ENCODE peak calls at places on chromosomes 1 and 21, in five cellular contexts. W, Q, X, C and A are unnamed samples.

GRCh38 chr1:76572229-76572628 is 295.1 kb upstream of the ST6GALNAC5 start:
- DNase-seq in C (no peak), Q (no peak), W (no peak), X (no peak), A (no peak)

GRCh38 chr1:15246960-15247614 is at the start of gene FHAD1:
- DNase-seq in X (no peak), W (peak; percentile 57), C (peak; percentile 54), Q (no peak), A (no peak)

GRCh38 chr1:3333903-3334302 is 120.6 kb upstream of the ARHGEF16 start:
- DNase-seq in C (no peak), W (no peak), X (no peak), Q (no peak), A (no peak)

GRCh38 chr1:244353572-244354091 is 98.1 kb downstream of the ADSS2 start:
- DNase-seq in C (peak; percentile 99), Q (peak; percentile 69), X (peak; percentile 63), W (peak; percentile 77), A (peak; percentile 76)

GRCh38 chr1:18746981-18747380 is 112.5 kb downstream of the TAS1R2 start:
- DNase-seq in W (no peak), Q (no peak), X (no peak), C (no peak), A (no peak)

GRCh38 chr1:77044133-77044849 is 174.9 kb downstream of the PIGK start:
- DNase-seq in W (no peak), Q (no peak), C (peak; percentile 48), X (no peak), A (no peak)

GRCh38 chr1:118785246-118785645 is 202.9 kb downstream of the TBX15 start:
- DNase-seq in W (no peak), C (peak; percentile 46), X (no peak), Q (peak; percentile 53), A (no peak)

GRCh38 chr1:101356013-101356412 is 119.2 kb downstream of the S1PR1 start:
- DNase-seq in W (no peak), X (no peak), C (no peak), Q (no peak), A (no peak)

GRCh38 chr1:59673575-59674467 is 140.9 kb upstream of the HOOK1 start:
- DNase-seq in C (no peak), W (no peak), Q (no peak), X (no peak), A (no peak)

GRCh38 chr1:68384321-68384813 is 65.4 kb downstream of the RPE65 start:
- DNase-seq in W (peak; percentile 99), X (no peak), C (peak; percentile 100), Q (no peak), A (peak; percentile 97)

GRCh38 chr1:201582261-201582951 is 43.5 kb downstream of the NAV1 start:
- DNase-seq in C (peak; percentile 84), X (no peak), W (no peak), Q (no peak), A (no peak)

GRCh38 chr21:36466061-36466511 is 13.8 kb downstream of the CLDN14 start:
- DNase-seq in W (no peak), X (no peak), C (peak; percentile 15), Q (no peak), A (no peak)

GRCh38 chr1:205488074-205488723 is 16.3 kb upstream of the CDK18 start:
- DNase-seq in W (peak; percentile 44), Q (no peak), X (no peak), C (peak; percentile 55), A (peak; percentile 12)

GRCh38 chr1:58925247-58925646 is 141.4 kb upstream of the JUN start:
- DNase-seq in Q (no peak), C (no peak), X (no peak), W (no peak), A (no peak)

GRCh38 chr1:237386362-237387143 is 344.6 kb downstream of the RYR2 start:
- DNase-seq in W (peak; percentile 7), X (no peak), C (peak; percentile 43), Q (no peak), A (no peak)
- TF ChIP-seq CTCF in W (peak; percentile 67), X (peak; percentile 73), C (peak; percentile 68), Q (peak; percentile 32), A (peak; percentile 60)

GRCh38 chr1:66760506-66760905 is 8.2 kb downstream of the DYNLT5 start:
- DNase-seq in W (no peak), Q (no peak), X (no peak), C (no peak), A (no peak)

GRCh38 chr1:66761273-66761672 is 9.0 kb downstream of the DYNLT5 start:
- DNase-seq in Q (no peak), C (peak; percentile 62), W (no peak), X (no peak), A (no peak)

GRCh38 chr1:66752671-66753371 is 562 bp downstream of the DYNLT5 start:
- DNase-seq in X (no peak), W (no peak), Q (no peak), C (no peak), A (no peak)

GRCh38 chr1:66757740-66758139 is 5.5 kb downstream of the DYNLT5 start:
- DNase-seq in C (no peak), X (no peak), W (no peak), Q (no peak), A (no peak)

GRCh38 chr1:66758247-66758755 is 6.0 kb downstream of the DYNLT5 start:
- DNase-seq in W (no peak), X (no peak), C (peak; percentile 14), Q (no peak), A (no peak)
- TF ChIP-seq CTCF in W (no peak), X (no peak), C (no peak), Q (no peak), A (no peak)

GRCh38 chr1:50923564-50923963 is 36.5 kb downstream of the FAF1 start:
- DNase-seq in C (no peak), W (no peak), Q (no peak), X (no peak), A (no peak)

GRCh38 chr1:50930193-50930592 is 29.9 kb downstream of the FAF1 start:
- DNase-seq in Q (no peak), C (no peak), W (no peak), X (no peak), A (no peak)

GRCh38 chr1:50934838-50935237 is 25.2 kb downstream of the FAF1 start:
- DNase-seq in X (no peak), Q (no peak), W (no peak), C (no peak), A (no peak)

GRCh38 chr1:50930965-50931737 is 28.9 kb downstream of the FAF1 start:
- DNase-seq in W (no peak), Q (no peak), X (no peak), C (peak; percentile 14), A (no peak)

DNA sequence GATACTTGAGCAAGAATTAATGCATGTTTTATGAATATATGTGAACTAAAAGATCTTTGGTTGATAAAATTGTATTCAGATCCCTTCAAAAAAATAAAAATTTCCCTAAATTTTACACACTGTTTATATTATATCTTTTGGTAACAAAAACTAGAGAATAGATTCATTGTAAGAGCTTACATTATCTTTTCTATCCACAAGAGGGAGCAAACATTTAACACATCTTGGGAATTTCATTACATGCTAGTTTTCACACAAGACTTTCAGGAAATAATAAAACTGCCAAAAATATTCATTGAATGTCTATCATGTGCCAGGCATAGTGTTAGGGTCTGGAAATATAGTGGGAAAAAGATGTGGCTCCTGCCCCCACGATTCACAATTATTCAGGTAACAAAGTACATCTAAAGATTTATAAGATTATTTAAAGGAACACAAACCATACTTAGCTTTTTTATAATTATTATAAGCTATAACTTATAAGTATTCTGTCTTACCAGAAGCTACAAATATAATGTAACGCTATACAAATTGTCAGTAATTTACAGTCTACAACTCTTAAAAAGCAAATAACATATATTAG is 30.6 kb downstream of the FAF1 start:
- DNase-seq in Q (no peak), W (peak; percentile 16), C (peak; percentile 63), X (no peak), A (peak; percentile 12)
- TF ChIP-seq CTCF in Q (peak; percentile 59), W (peak; percentile 69), C (peak; percentile 51), X (peak; percentile 62), A (peak; percentile 42)

GRCh38 chr1:29044010-29044409 is 79.7 kb downstream of the TMEM200B start:
- DNase-seq in Q (no peak), C (no peak), W (no peak), X (no peak), A (no peak)

GRCh38 chr1:29050141-29050540 is 73.6 kb downstream of the TMEM200B start:
- DNase-seq in C (no peak), X (no peak), W (no peak), Q (no peak), A (no peak)

GRCh38 chr1:29043270-29043971 is 80.3 kb downstream of the TMEM200B start:
- DNase-seq in W (no peak), Q (no peak), X (no peak), C (peak; percentile 22), A (no peak)

GRCh38 chr1:29052100-29052499 is 71.6 kb downstream of the TMEM200B start:
- DNase-seq in C (no peak), W (no peak), X (no peak), Q (no peak), A (no peak)

DNA sequence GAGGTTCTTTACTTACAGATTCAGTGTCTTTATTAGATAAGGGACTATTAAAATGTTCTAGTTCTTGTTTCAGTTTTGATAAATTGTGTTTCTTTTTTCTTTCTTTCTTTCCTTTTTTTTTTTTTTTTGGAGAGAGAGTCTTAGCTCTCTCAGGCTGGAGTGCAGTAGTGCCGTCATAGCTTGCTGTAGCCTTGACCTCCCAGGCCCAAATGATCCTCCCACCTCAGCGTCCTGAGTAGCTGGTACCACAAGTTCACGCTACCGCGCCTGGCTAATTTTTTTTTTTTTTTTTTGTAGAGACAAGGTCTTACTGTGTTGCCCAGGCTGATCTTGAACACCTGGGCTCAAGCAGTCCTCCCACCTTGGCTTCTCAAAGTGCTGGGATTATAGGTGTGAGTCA is 76.6 kb downstream of the TMEM200B start:
- DNase-seq in X (no peak), W (no peak), Q (no peak), C (no peak), A (no peak)
- TF ChIP-seq CTCF in X (no peak), W (no peak), Q (no peak), C (no peak), A (no peak)

GRCh38 chr1:160167580-160167979 is 16.2 kb downstream of the ATP1A4 start:
- DNase-seq in X (no peak), C (no peak), Q (no peak), W (no peak), A (no peak)
- TF ChIP-seq CTCF in X (no peak), C (no peak), Q (no peak), W (peak; percentile 44), A (no peak)